ENCODE peak calls at places on chromosomes 11 and 22, in seven cellular contexts. X, W, J, N, F, V and S are unnamed samples. For H3K4me1, the result is how much of the 10 kb centered on the place peaks cover.

GRCh38 chr11:67050139-67050538 is 6.5 kb upstream of the RHOD start:
- DNase-seq in X (no peak), W (no peak), J (no peak), N (no peak), F (no peak), V (no peak), S (no peak)

GRCh38 chr22:37233751-37234631 is 10.1 kb downstream of the RAC2 start:
- DNase-seq in X (no peak), W (peak), J (no peak), N (no peak), F (no peak), V (no peak), S (no peak)

GRCh38 chr11:11413776-11414175 is 60.7 kb upstream of the CSNK2A3 start:
- DNase-seq in X (no peak), W (no peak), J (no peak), N (no peak), F (no peak), V (no peak), S (no peak)

GRCh38 chr11:106131998-106132397 is 54.5 kb downstream of the AASDHPPT start:
- DNase-seq in X (no peak), W (no peak), J (no peak), N (no peak), F (no peak), V (no peak), S (no peak)

GRCh38 chr22:38754247-38755154 is 1.3 kb downstream of the SUN2 start:
- DNase-seq in X (peak), W (peak), J (peak), N (peak), F (peak), V (peak), S (peak)

GRCh38 chr11:73321342-73322110 is 13.4 kb downstream of the ARHGEF17 start:
- DNase-seq in X (no peak), W (peak), J (peak), N (no peak), F (peak), V (no peak), S (no peak)

GRCh38 chr11:43574949-43575915 is 105.3 kb upstream of the HSD17B12 start:
- DNase-seq in X (no peak), W (peak), J (peak), N (peak), F (peak), V (no peak), S (no peak)

GRCh38 chr11:26947904-26948639 is 45.8 kb upstream of the FIBIN start:
- DNase-seq in X (no peak), W (peak), J (no peak), N (no peak), F (peak), V (no peak), S (no peak)

GRCh38 chr22:48492371-48493320 is 1335.0 kb downstream of the BRD1 start:
- DNase-seq in X (peak), W (peak), J (peak), N (peak), F (peak), V (peak), S (peak)

GRCh38 chr11:12893787-12894672 is 115.1 kb upstream of the RASSF10 start:
- DNase-seq in X (peak), W (peak), J (peak), N (peak), F (peak), V (peak), S (peak)

GRCh38 chr22:32723632-32724031 is 77.9 kb upstream of the TIMP3 start:
- DNase-seq in X (peak), W (peak), J (peak), N (no peak), F (peak), V (no peak), S (peak)

DNA sequence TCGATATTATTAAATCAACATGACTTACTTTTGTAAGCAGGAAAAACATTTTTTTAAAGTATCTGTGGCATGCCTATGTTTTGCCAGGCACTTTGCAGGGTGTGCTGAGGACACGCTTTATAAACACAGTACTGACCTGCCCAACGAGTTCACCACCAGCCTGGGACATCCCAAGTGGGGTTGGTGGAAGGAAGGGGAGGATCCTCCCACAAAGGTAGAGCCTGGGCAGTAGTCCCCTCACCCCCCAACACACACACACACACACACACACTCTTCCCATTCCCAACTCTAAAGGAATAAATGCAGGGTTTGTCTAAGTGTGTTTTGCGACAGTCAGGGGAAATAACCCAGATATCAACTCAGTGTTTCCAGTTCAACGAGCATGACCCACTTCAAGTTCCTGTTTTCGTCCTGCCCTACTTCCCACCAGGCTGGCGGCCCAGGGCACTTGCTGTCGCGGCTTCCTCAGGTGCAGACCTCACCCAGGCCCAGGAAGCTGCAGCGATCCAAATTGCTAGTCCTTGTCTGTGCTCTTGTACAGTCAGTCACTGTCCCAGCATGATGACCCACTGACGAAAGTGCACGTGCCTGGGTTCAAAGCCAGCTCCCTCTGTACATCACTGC is 3.1 kb downstream of the CERK start:
- DNase-seq in X (peak), W (no peak), J (peak), N (no peak), F (no peak), V (no peak), S (peak)
- H3K4me1 ChIP-seq in X (under half), W (under half), J (half or more), N (under half), F (under half), V (under half), S (half or more)

GRCh38 chr22:42444060-42444904 is 12.1 kb upstream of the NFAM1 start:
- DNase-seq in X (peak), W (peak), J (peak), N (peak), F (peak), V (peak), S (peak)
- TF ChIP-seq CTCF in X (peak), W (peak), J (peak), N (peak), F (peak), V (peak), S (peak)

DNA sequence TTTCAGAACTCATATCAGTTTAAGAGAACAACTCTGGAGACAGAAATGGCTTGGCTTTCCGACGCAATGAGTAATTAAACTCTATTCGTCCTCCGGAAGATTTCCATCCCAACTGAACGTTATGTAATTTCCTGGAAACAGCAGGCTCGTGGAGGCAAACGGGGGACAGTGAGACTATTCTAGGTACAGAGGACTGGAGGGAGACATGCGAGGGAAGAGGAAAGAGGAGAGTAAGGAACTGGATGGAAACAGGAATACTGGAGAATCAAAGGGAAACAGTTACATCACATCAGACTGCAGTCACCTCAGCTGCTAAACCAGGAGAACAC is 28.3 kb downstream of the PPP2R1B start:
- DNase-seq in X (no peak), W (peak), J (peak), N (no peak), F (no peak), V (no peak), S (no peak)
- H3K27ac ChIP-seq in X (peak), W (no peak), J (peak), N (no peak), F (peak), V (peak), S (no peak)

GRCh38 chr11:34104680-34105078 is 750 bp upstream of the NAT10 start:
- DNase-seq in X (no peak), W (no peak), J (no peak), N (no peak), F (no peak), V (no peak), S (no peak)
- H3K4me1 ChIP-seq in X (under half), W (under half), J (under half), N (under half), F (under half), V (under half), S (under half)

GRCh38 chr11:45672593-45672992 is 7.2 kb upstream of the CHST1 start:
- DNase-seq in X (no peak), W (no peak), J (no peak), N (no peak), F (no peak), V (no peak), S (no peak)

GRCh38 chr11:45669146-45669545 is 3.7 kb upstream of the CHST1 start:
- DNase-seq in X (no peak), W (no peak), J (no peak), N (no peak), F (no peak), V (peak), S (no peak)

GRCh38 chr11:45669956-45670355 is 4.5 kb upstream of the CHST1 start:
- DNase-seq in X (no peak), W (no peak), J (no peak), N (no peak), F (no peak), V (no peak), S (no peak)

GRCh38 chr11:45671246-45672171 is 6.1 kb upstream of the CHST1 start:
- DNase-seq in X (no peak), W (no peak), J (no peak), N (no peak), F (no peak), V (no peak), S (peak)

DNA sequence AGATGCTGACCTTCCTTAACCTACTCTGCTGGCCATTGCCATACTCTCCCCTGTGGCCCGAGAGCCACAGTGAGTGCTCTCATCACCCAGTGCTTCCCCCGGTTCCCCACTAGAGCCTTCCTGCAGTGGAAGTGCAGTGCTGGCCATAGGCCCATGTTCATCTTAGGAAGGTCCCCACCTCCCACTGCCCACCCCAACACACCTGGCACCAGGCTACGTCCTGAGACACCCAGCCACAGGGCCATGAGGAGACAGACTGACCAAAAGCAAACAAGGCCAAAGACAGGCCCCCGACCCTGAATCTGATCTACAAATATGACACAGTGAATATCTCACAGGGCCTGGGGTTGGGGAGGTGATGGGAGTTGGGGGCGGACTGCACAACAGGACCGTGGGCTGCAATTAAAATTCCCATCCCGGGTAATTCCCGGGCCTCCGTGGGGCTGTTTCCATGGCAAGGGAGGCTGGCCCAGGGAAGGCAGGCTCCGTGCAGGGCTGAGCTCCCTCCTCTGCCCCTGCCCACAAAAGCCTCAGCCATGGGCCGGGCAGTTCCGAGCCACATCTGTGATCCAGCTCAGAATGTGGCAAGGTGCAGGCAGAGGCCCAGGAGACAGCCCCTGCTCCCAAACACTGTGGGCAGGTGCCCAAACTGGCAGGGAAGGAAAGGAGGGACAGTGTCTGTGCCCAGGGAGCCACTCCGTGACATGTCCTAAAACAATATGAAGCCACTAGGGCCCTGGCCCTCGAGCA is 5.1 kb upstream of the CHST1 start:
- DNase-seq in X (no peak), W (no peak), J (no peak), N (no peak), F (no peak), V (no peak), S (no peak)
- TF ChIP-seq CTCF in X (no peak), W (no peak), J (no peak), N (no peak), F (no peak), V (no peak), S (no peak)

GRCh38 chr11:125171974-125172373 is 7.4 kb downstream of the PKNOX2 start:
- DNase-seq in X (no peak), W (no peak), J (no peak), N (no peak), F (no peak), V (no peak), S (no peak)

GRCh38 chr11:125168875-125169537 is 4.5 kb downstream of the PKNOX2 start:
- DNase-seq in X (no peak), W (peak), J (no peak), N (no peak), F (peak), V (no peak), S (no peak)

GRCh38 chr11:125170406-125171031 is 6.0 kb downstream of the PKNOX2 start:
- DNase-seq in X (no peak), W (peak), J (peak), N (no peak), F (peak), V (no peak), S (no peak)

GRCh38 chr11:125167954-125168821 is 3.6 kb downstream of the PKNOX2 start:
- DNase-seq in X (no peak), W (peak), J (no peak), N (no peak), F (peak), V (no peak), S (peak)

DNA sequence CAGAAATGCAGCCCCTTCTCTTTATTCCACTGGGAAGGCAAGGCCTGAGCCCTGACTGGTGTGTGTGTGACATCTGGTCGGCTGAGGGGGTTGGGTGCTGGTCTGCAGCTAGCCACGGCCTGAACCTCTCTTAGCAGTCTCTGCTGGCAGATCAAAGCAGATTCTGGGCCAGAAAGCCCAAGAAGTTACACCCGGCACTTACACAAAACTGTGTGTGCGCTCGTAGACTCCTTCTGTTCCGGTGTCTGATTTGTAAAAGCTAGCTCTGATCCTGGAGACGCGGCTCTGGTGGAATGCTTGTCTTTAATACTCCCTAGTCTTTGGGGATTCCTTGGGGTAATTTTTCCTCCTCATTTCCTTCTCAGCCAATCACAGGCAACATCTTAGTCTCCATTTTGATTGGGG is 5.5 kb downstream of the PKNOX2 start:
- DNase-seq in X (no peak), W (peak), J (no peak), N (no peak), F (peak), V (no peak), S (no peak)
- H3K27ac ChIP-seq in X (no peak), W (peak), J (peak), N (no peak), F (peak), V (peak), S (peak)

DNA sequence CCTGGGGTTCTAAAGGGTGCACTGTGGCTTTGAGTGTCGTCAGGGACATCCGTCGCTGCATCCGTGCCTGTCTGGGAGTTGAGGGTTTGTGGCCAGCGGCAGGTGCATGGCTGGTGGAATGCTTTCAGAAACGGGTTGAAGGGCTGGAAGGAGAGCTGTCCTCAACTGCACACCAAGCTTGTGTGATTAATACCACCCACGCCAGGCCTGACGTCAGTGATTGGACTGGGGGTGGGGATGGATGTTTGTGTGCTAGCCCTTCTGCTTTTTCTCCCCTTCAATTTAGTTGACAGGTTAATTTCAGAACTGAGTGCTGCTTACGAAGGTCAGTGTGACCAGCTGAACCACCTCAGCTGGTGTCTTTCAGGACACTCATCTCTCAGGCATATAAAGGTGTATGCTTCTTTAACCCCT is 3.2 kb upstream of the GAB2 start:
- DNase-seq in X (no peak), W (peak), J (peak), N (no peak), F (peak), V (no peak), S (peak)
- H3K4me1 ChIP-seq in X (under half), W (under half), J (under half), N (under half), F (under half), V (under half), S (under half)